ENCODE peak calls at places on chromosomes 13 and 19, in six cellular contexts. M is GM12878, C is HepG2, B is HCT116, V is K562, X is SK-N-SH. D is an unnamed sample.
A peak's percentile ranks its signal among the peaks of the same experiment; 100 is the strongest.

GRCh38 chr19:6761053-6761676 is 6.1 kb downstream of the SH2D3A start:
- DNase-seq in M (no peak), C (peak; percentile 28), B (no peak), V (peak; percentile 80), X (peak; percentile 77), D (peak; percentile 55)

GRCh38 chr19:31392514-31392913 is 43.3 kb upstream of the TSHZ3 start:
- DNase-seq in M (no peak), C (no peak), B (no peak), V (no peak), X (no peak), D (no peak)

GRCh38 chr13:89923731-89924130 is 1423.8 kb upstream of the MIR17HG start:
- DNase-seq in M (no peak), C (no peak), B (no peak), V (no peak), X (no peak), D (no peak)

GRCh38 chr13:77048592-77048991 is 21.6 kb upstream of the FBXL3 start:
- DNase-seq in M (no peak), C (no peak), B (no peak), V (no peak), X (no peak), D (no peak)

GRCh38 chr13:97339019-97339988 is 94.7 kb upstream of the RAP2A start:
- DNase-seq in M (no peak), C (no peak), B (no peak), V (no peak), X (no peak), D (no peak)

GRCh38 chr19:46660008-46660517 is 919 bp downstream of the DACT3 start:
- DNase-seq in M (no peak), C (no peak), B (no peak), V (peak; percentile 61), X (peak; percentile 81), D (no peak)

GRCh38 chr19:39502640-39503417 is 4.1 kb downstream of the DLL3 start:
- DNase-seq in M (no peak), C (peak; percentile 56), B (peak; percentile 66), V (peak; percentile 90), X (peak; percentile 91), D (no peak)

GRCh38 chr13:79226938-79227337 is 179.1 kb downstream of the RBM26 start:
- DNase-seq in M (no peak), C (no peak), B (no peak), V (no peak), X (no peak), D (no peak)

GRCh38 chr19:30339624-30340525 is 32.3 kb upstream of the ZNF536 start:
- DNase-seq in M (no peak), C (no peak), B (no peak), V (no peak), X (no peak), D (no peak)

GRCh38 chr19:40424637-40425449 is 949 bp downstream of the SERTAD1 start:
- DNase-seq in M (no peak), C (no peak), B (no peak), V (peak; percentile 19), X (no peak), D (no peak)

GRCh38 chr19:45613926-45614725 is 12.1 kb upstream of the GPR4 start:
- DNase-seq in M (peak; percentile 73), C (no peak), B (peak; percentile 84), V (no peak), X (no peak), D (no peak)

GRCh38 chr13:77692746-77693448 is 4.6 kb upstream of the SLAIN1 start:
- DNase-seq in M (no peak), C (peak; percentile 39), B (no peak), V (no peak), X (no peak), D (no peak)

GRCh38 chr19:1026189-1027019 is at the start of gene CNN2:
- DNase-seq in M (no peak), C (peak; percentile 64), B (no peak), V (peak; percentile 78), X (peak; percentile 87), D (peak; percentile 81)

GRCh38 chr13:30802953-30803478 is 67.7 kb downstream of the ALOX5AP start:
- DNase-seq in M (peak; percentile 32), C (peak; percentile 39), B (peak; percentile 60), V (peak; percentile 67), X (peak; percentile 82), D (peak; percentile 24)

GRCh38 chr13:105991622-105992254 is 543.7 kb downstream of the EFNB2 start:
- DNase-seq in M (no peak), C (no peak), B (no peak), V (no peak), X (no peak), D (no peak)

GRCh38 chr19:47729799-47730520 is 15.4 kb upstream of the NOP53 start:
- DNase-seq in M (no peak), C (peak; percentile 57), B (no peak), V (peak; percentile 97), X (peak; percentile 91), D (peak; percentile 45)
- TF ChIP-seq JUND in M (no peak), C (no peak), B (no peak), V (peak; percentile 16), X (no peak), D (no peak)

DNA sequence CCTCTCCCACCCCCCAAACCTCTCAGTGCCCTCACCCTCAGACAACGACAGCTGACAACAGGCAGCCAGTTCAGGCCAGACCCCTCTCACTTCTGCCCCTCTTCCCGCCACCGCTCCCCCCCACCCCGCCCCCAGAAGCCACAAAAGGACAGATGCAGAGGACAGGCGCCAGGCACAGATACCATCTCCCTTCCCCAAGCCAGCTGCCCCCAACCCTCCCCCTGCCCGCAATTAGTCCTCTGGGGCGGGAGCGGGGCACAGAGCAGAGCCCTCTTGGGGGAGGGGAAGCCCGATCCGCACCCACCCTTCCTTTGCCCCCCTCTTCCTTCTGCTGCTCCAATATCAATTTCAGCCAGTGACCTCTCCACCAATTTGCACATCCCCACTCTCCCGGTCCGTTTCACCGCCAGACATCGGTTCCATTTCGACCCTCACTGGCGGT is 585 bp upstream of the SHD start:
- DNase-seq in M (no peak), C (no peak), B (no peak), V (no peak), X (peak; percentile 91), D (no peak)
- TF ChIP-seq JUND in M (no peak), C (no peak), B (no peak), V (no peak), X (no peak), D (no peak)

GRCh38 chr13:50419896-50420295 is 404.7 kb downstream of the KCNRG start:
- DNase-seq in M (no peak), C (no peak), B (no peak), V (no peak), X (no peak), D (no peak)
- TF ChIP-seq JUND in M (no peak), C (no peak), B (no peak), V (no peak), X (no peak), D (no peak)

DNA sequence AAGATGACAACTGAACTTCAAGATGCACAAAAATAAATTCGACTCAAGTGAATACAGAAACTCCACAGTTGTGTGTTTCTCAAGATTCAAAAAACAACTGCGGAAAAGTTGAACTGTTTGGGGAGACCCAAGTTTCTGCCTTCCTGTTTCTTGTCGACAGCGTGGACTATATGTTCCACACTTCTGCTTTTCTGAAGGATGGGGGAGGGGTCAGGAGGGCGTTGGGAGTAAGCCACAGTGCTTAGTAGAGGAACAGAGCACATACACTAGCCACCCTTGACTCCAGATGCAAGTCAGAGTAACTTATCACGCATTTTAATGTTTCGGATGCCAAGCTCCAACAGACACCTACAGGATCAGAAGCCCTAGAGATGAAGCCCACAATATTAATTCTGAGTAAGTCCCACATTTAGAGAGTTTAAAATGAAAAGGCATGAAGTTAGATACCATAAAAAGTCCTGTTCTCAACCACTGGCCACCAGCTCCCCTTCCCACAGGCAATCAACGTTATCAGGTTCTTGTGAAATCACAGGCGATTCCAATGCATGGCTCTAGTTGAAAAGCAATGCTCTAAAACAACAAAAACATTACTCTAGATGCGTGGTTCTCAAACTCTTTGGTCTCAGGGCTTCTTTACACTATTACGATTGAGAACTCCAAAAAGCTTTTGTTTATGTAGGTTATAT is 4.2 kb downstream of the TUBGCP3 start:
- DNase-seq in M (no peak), C (no peak), B (no peak), V (no peak), X (no peak), D (no peak)
- TF ChIP-seq JUND in M (no peak), C (no peak), B (no peak), V (no peak), X (no peak), D (no peak)

GRCh38 chr19:18049390-18049789 is 37.3 kb downstream of the IL12RB1 start:
- DNase-seq in M (no peak), C (no peak), B (no peak), V (no peak), X (no peak), D (no peak)

GRCh38 chr19:18055967-18056366 is 30.8 kb downstream of the IL12RB1 start:
- DNase-seq in M (no peak), C (no peak), B (no peak), V (no peak), X (no peak), D (no peak)

GRCh38 chr19:18051887-18052286 is 34.8 kb downstream of the IL12RB1 start:
- DNase-seq in M (no peak), C (no peak), B (no peak), V (no peak), X (no peak), D (no peak)

GRCh38 chr19:18057557-18057956 is 29.2 kb downstream of the IL12RB1 start:
- DNase-seq in M (no peak), C (no peak), B (no peak), V (no peak), X (no peak), D (no peak)

GRCh38 chr19:18053571-18054219 is 33.0 kb downstream of the IL12RB1 start:
- DNase-seq in M (no peak), C (no peak), B (no peak), V (no peak), X (no peak), D (no peak)
- TF ChIP-seq JUND in M (no peak), C (no peak), B (no peak), V (no peak), X (no peak), D (no peak)

GRCh38 chr13:113029487-113030258 is 60.7 kb downstream of the MCF2L start:
- DNase-seq in M (no peak), C (peak; percentile 25), B (no peak), V (peak; percentile 79), X (peak; percentile 92), D (no peak)
- TF ChIP-seq JUND in M (no peak), C (no peak), B (no peak), V (no peak), X (no peak), D (no peak)

GRCh38 chr13:111007209-111007608 is 92.3 kb upstream of the ANKRD10 start:
- DNase-seq in M (no peak), C (no peak), B (no peak), V (no peak), X (no peak), D (no peak)
- TF ChIP-seq JUND in M (no peak), C (no peak), B (no peak), V (no peak), X (no peak), D (no peak)

D was measured in T47D.